ENCODE peak calls at places on chromosome 17, in five cellular contexts. S is GM20000, F is GM13977, J is colonic mucosa, Z is lower leg skin. E is an unnamed sample.

GRCh38 chr17:79065105-79065670 is 9.4 kb upstream of the ENGASE start:
- DNase-seq in Z (no peak), F (no peak), S (peak; percentile 28), J (peak; percentile 76), E (peak; percentile 8)

GRCh38 chr17:47698749-47699535 is 5.0 kb downstream of the TBKBP1 start:
- DNase-seq in S (peak; percentile 93), J (peak; percentile 69), F (peak; percentile 95), Z (no peak), E (no peak)

GRCh38 chr17:1045456-1045855 is 48.5 kb downstream of the TIMM22 start:
- DNase-seq in J (no peak), F (no peak), S (no peak), Z (no peak), E (no peak)

GRCh38 chr17:75459590-75460267 is 3.3 kb downstream of the TMEM94 start:
- DNase-seq in S (peak; percentile 56), J (peak; percentile 81), Z (no peak), F (no peak), E (no peak)

GRCh38 chr17:2174471-2175293 is 119.8 kb downstream of the HIC1 start:
- DNase-seq in S (no peak), Z (no peak), J (no peak), F (no peak), E (peak; percentile 100)

GRCh38 chr17:50199651-50200446 is 1.6 kb downstream of the COL1A1 start:
- DNase-seq in Z (peak; percentile 97), S (peak; percentile 88), F (peak; percentile 89), J (peak; percentile 94), E (peak; percentile 99)

GRCh38 chr17:31780436-31780835 is 78.6 kb downstream of the COPRS start:
- DNase-seq in J (no peak), S (no peak), Z (no peak), F (no peak), E (no peak)

GRCh38 chr17:51397361-51398127 is 137.2 kb downstream of the UTP18 start:
- DNase-seq in F (no peak), Z (peak; percentile 57), S (no peak), J (no peak), E (peak; percentile 52)

GRCh38 chr17:77001487-77001886 is 133.3 kb downstream of the MGAT5B start:
- DNase-seq in Z (no peak), F (no peak), S (no peak), J (no peak), E (no peak)

GRCh38 chr17:7294614-7295153 is at the start of gene YBX2:
- DNase-seq in F (peak; percentile 95), S (peak; percentile 92), J (peak; percentile 94), Z (peak; percentile 94), E (no peak)

GRCh38 chr17:68580236-68580903 is 20.8 kb downstream of the FAM20A start:
- DNase-seq in F (no peak), J (no peak), Z (no peak), S (no peak), E (peak; percentile 95)

GRCh38 chr17:82452162-82452561 is 1.6 kb upstream of the CYBC1 start:
- DNase-seq in J (no peak), Z (no peak), F (no peak), S (no peak), E (no peak)

GRCh38 chr17:82449883-82450356 is 632 bp downstream of the CYBC1 start:
- DNase-seq in J (peak; percentile 25), F (no peak), Z (no peak), S (peak; percentile 40), E (no peak)

GRCh38 chr17:82446649-82447048 is 3.9 kb downstream of the CYBC1 start:
- DNase-seq in Z (no peak), J (no peak), F (no peak), S (no peak), E (no peak)

GRCh38 chr17:82450357-82451106 is at the start of gene CYBC1:
- DNase-seq in Z (peak; percentile 98), J (peak; percentile 94), S (peak; percentile 96), F (peak; percentile 93), E (peak; percentile 91)

DNA sequence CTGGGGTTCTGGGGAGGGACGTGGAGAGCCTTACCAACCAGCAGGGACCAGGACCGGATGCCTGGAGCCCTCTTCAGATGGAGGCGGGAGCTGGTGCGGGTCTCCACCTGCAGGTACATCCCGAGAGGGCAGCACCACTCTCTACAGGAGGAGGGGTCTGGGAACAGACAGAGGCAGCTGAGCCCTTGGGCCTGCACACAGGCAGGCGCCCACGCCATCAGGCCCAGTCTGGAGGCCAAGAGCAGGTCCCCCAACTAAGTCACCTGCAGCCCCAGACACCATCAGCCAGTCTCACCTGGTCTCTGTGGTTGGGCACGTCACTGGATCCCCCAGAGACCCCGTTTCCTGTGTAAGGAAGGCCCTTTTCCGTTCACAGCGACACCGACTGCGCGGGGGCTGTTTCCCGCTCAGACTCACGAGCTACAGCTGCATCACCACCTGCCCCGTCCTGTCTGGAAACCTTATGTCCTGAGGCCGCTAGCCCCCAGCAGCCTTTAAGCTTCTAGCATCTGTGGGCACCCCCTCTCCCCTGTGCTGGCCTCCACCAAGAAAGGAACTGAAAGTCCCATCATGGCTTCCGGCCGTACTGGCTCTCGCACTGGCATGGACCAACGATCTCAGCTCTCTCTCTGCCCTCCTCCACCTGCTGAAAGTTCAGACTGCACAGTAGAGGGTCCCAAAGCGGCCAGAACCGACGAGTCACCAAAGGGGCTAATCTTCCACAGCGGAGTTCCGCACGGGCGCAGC is 1.2 kb downstream of the CYBC1 start:
- DNase-seq in S (peak; percentile 84), J (no peak), F (peak; percentile 82), Z (no peak), E (no peak)
- TF ChIP-seq CTCF in S (no peak), J (no peak), F (peak; percentile 2), Z (no peak), E (no peak)

GRCh38 chr17:33207231-33207630 is 85.9 kb downstream of the ASIC2 start:
- DNase-seq in Z (no peak), S (no peak), J (no peak), F (no peak), E (no peak)
- TF ChIP-seq CTCF in Z (no peak), S (no peak), J (no peak), F (no peak), E (no peak)

GRCh38 chr17:14228903-14229302 is 7.8 kb downstream of the CDRT15 start:
- DNase-seq in Z (no peak), F (no peak), J (no peak), S (no peak), E (no peak)
- TF ChIP-seq CTCF in Z (no peak), F (no peak), J (no peak), S (no peak), E (no peak)

GRCh38 chr17:40321502-40322416 is 12.8 kb downstream of the RARA start:
- DNase-seq in S (no peak), Z (no peak), F (no peak), J (peak; percentile 38), E (no peak)

GRCh38 chr17:40322417-40323315 is 13.7 kb downstream of the RARA start:
- DNase-seq in S (peak; percentile 86), F (peak; percentile 89), J (peak; percentile 71), Z (peak; percentile 95), E (peak; percentile 78)

GRCh38 chr17:40325156-40326013 is 16.4 kb downstream of the RARA start:
- DNase-seq in F (peak; percentile 79), Z (no peak), J (no peak), S (peak; percentile 68), E (no peak)

GRCh38 chr17:40323731-40324650 is 15.0 kb downstream of the RARA start:
- DNase-seq in S (no peak), J (peak; percentile 47), Z (peak; percentile 93), F (no peak), E (peak; percentile 71)

GRCh38 chr17:40323317-40323716 is 14.3 kb downstream of the RARA start:
- DNase-seq in F (no peak), Z (no peak), S (no peak), J (no peak), E (no peak)
- TF ChIP-seq CTCF in F (no peak), Z (no peak), S (no peak), J (no peak), E (no peak)

DNA sequence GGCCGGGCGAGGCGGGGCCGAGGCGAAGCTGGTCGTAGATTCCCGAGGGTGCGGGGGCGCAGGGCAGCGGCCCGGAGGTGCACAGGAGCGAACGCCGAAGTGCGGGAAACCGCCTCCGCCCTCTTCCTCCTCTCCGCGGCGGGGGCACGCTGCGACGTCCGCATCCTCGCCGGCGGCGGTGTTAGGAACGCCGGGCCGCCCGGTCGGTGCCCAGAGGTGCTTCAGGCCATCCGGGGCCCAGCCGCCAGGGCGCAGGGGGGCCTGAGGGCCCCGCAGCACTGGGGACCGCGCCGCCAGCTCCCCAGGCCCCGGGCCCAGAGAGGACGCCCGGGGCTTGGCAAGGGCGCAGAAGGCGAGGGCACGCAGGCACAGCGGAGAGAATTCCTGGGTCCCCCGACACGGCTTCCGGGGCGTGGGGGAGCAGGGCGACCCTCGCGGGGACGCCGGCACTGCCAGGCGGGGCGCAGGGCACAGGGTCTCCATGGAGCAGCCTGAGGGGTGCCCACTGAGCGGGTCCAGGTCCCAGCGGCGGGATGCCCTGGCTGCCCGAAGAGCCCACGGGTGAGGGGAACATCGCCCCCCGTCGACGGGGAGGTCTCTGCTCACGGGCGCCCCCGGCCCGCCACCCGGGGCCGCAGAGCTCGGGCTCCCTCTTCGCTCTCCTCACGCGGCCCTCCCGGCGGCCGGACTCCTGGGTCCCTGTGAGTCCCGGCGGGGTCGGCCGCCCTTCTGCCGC is 576 bp downstream of the EPOP start:
- DNase-seq in F (no peak), S (peak; percentile 55), Z (peak; percentile 86), J (no peak), E (no peak)
- TF ChIP-seq CTCF in F (peak; percentile 30), S (peak; percentile 19), Z (no peak), J (no peak), E (no peak)

E was measured in fibroblast of lung.